ENCODE peak calls at places on chromosomes 16 and 17, in seven cellular contexts. F is right atrium auricular region, J is heart right ventricle, A is heart left ventricle, E is brain microvascular endothelial cell, N is left ventricle myocardium inferior, G is foreskin fibroblast. B is an unnamed sample.

GRCh38 chr17:77409282-77410161 is 268.8 kb downstream of the SEC14L1 start:
- DNase-seq in F (no peak), J (peak; percentile 78), A (peak; percentile 82), E (peak; percentile 24), N (peak; percentile 79), G (peak; percentile 79), B (peak; percentile 28)

GRCh38 chr16:87850009-87851006 is 19.0 kb downstream of the SLC7A5 start:
- DNase-seq in F (no peak), J (peak; percentile 58), A (peak; percentile 44), E (no peak), N (peak; percentile 60), G (no peak), B (no peak)

GRCh38 chr17:75783803-75784472 is 668 bp upstream of the UNK start:
- DNase-seq in F (no peak), J (no peak), A (no peak), E (no peak), N (no peak), G (no peak), B (no peak)

GRCh38 chr17:33049781-33050414 is 58.3 kb downstream of the SPACA3 start:
- DNase-seq in F (peak; percentile 58), J (peak; percentile 50), A (peak; percentile 21), E (peak; percentile 44), N (no peak), G (peak; percentile 21), B (peak; percentile 21)

GRCh38 chr17:69525920-69526841 is 111.7 kb downstream of the MAP2K6 start:
- DNase-seq in F (peak; percentile 64), J (peak; percentile 34), A (peak; percentile 18), E (peak; percentile 52), N (peak; percentile 18), G (peak; percentile 39), B (peak; percentile 56)

GRCh38 chr16:85542548-85542927 is 70.6 kb upstream of the GSE1 start:
- DNase-seq in F (no peak), J (no peak), A (no peak), E (no peak), N (no peak), G (no peak), B (no peak)

GRCh38 chr17:65514541-65514940 is 46.9 kb downstream of the AXIN2 start:
- DNase-seq in F (no peak), J (no peak), A (no peak), E (no peak), N (no peak), G (peak; percentile 45), B (peak; percentile 28)

GRCh38 chr17:83078378-83079339 is 750 bp upstream of the METRNL start:
- DNase-seq in F (no peak), J (no peak), A (no peak), E (no peak), N (no peak), G (no peak), B (no peak)

GRCh38 chr16:14011846-14012245 is 59.3 kb upstream of the MRTFB start:
- DNase-seq in F (no peak), J (no peak), A (no peak), E (no peak), N (no peak), G (no peak), B (no peak)

GRCh38 chr17:75771334-75772281 is 6.6 kb upstream of the GALK1 start:
- DNase-seq in F (no peak), J (no peak), A (no peak), E (no peak), N (no peak), G (no peak), B (no peak)

GRCh38 chr17:20066253-20066652 is 57.1 kb downstream of the SPECC1 start:
- DNase-seq in F (peak; percentile 66), J (peak; percentile 61), A (peak; percentile 62), E (peak; percentile 38), N (peak; percentile 49), G (peak; percentile 60), B (peak; percentile 57)

GRCh38 chr16:49855280-49855821 is 561 bp downstream of the ZNF423 start:
- DNase-seq in F (peak; percentile 78), J (peak; percentile 90), A (peak; percentile 91), E (peak; percentile 36), N (peak; percentile 90), G (peak; percentile 66), B (peak; percentile 40)

GRCh38 chr16:55499281-55499680 is 9.6 kb upstream of the LPCAT2 start:
- DNase-seq in F (peak; percentile 47), J (no peak), A (no peak), E (no peak), N (no peak), G (no peak), B (no peak)

GRCh38 chr17:75584358-75585175 is 3.0 kb upstream of the MYO15B start:
- DNase-seq in F (no peak), J (no peak), A (no peak), E (no peak), N (no peak), G (no peak), B (no peak)

GRCh38 chr17:43219001-43219400 is 7.3 kb downstream of the TMEM106A start:
- DNase-seq in F (peak; percentile 28), J (no peak), A (no peak), E (no peak), N (no peak), G (no peak), B (no peak)

GRCh38 chr16:89720520-89720858 is 209 bp downstream of the VPS9D1 start:
- DNase-seq in F (no peak), J (peak; percentile 44), A (no peak), E (no peak), N (peak; percentile 62), G (no peak), B (no peak)

GRCh38 chr16:86529160-86529559 is 18.8 kb downstream of the FOXF1 start:
- DNase-seq in F (no peak), J (no peak), A (no peak), E (no peak), N (peak; percentile 1), G (peak; percentile 42), B (peak; percentile 50)

GRCh38 chr17:9211133-9211765 is 189.9 kb downstream of the NTN1 start:
- DNase-seq in F (no peak), J (no peak), A (no peak), E (no peak), N (no peak), G (no peak), B (no peak)

GRCh38 chr16:84390131-84390785 is 21.9 kb downstream of the ATP2C2 start:
- DNase-seq in F (no peak), J (no peak), A (no peak), E (no peak), N (no peak), G (no peak), B (no peak)

GRCh38 chr17:20300399-20301037 is 166.8 kb downstream of the LGALS9B start:
- DNase-seq in F (no peak), J (no peak), A (no peak), E (peak; percentile 72), N (no peak), G (no peak), B (peak; percentile 46)

GRCh38 chr17:68955181-68955841 is at the start of gene ABCA8:
- DNase-seq in F (peak; percentile 68), J (peak; percentile 63), A (peak; percentile 38), E (peak; percentile 86), N (no peak), G (peak; percentile 55), B (no peak)

GRCh38 chr16:15498427-15499175 is 64.2 kb downstream of the BMERB1 start:
- DNase-seq in F (no peak), J (no peak), A (no peak), E (no peak), N (no peak), G (peak; percentile 53), B (peak; percentile 28)

GRCh38 chr17:18038861-18039534 is at the start of the genes ATPAF2 and GID4:
- DNase-seq in F (peak; percentile 100), J (peak; percentile 99), A (peak; percentile 99), E (peak; percentile 99), N (peak; percentile 100), G (peak; percentile 100), B (peak; percentile 98)
- TF ChIP-seq CTCF in F (no peak), J (no peak), A (no peak), E (peak; percentile 33), N (no peak), G (no peak), B (peak; percentile 4)

GRCh38 chr17:50426814-50427787 is 1.1 kb downstream of the ACSF2 start:
- DNase-seq in F (peak; percentile 61), J (peak; percentile 20), A (peak; percentile 15), E (peak; percentile 40), N (peak; percentile 17), G (no peak), B (peak; percentile 10)
- TF ChIP-seq CTCF in F (no peak), J (no peak), A (no peak), E (peak; percentile 45), N (no peak), G (no peak), B (peak; percentile 36)

GRCh38 chr17:78981010-78981888 is 1.5 kb upstream of the LGALS3BP start:
- DNase-seq in F (no peak), J (no peak), A (no peak), E (no peak), N (no peak), G (no peak), B (no peak)

GRCh38 chr17:78985395-78985794 is 5.7 kb upstream of the LGALS3BP start:
- DNase-seq in F (no peak), J (no peak), A (no peak), E (no peak), N (no peak), G (no peak), B (no peak)

GRCh38 chr17:78988152-78988551 is 8.4 kb upstream of the LGALS3BP start:
- DNase-seq in F (no peak), J (no peak), A (no peak), E (no peak), N (peak; percentile 4), G (no peak), B (no peak)

GRCh38 chr17:78990349-78991016 is 10.8 kb upstream of the LGALS3BP start:
- DNase-seq in F (no peak), J (no peak), A (no peak), E (no peak), N (peak; percentile 27), G (no peak), B (no peak)

DNA sequence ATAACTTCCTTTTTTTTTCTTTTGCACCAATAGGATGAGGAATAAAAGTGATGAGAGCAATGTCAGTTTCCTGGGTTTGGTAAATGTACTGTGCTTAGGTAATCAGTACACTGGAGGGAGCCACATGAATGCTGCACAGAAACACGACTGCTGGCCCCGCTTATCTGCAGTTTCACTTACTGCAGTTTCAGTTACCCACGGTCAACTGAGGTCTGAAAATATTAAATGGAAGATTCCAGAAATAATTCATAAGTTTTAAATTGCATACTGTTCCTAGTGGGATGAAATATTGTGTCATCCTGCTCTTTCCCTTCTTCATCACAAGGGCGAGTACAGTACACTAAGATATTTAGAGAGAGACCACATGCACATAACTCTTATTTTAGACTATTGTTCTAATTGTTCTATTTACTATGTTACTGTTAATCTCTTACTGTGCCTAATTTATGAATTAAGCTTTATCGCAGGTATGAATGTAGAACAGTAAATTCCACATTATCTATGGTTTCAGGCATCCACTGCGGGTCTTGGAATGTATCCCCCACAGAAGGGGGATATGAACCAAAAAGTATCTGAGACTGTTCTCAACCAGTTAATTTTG is 6.4 kb upstream of the LGALS3BP start:
- DNase-seq in F (peak; percentile 74), J (peak; percentile 53), A (no peak), E (peak; percentile 47), N (no peak), G (no peak), B (peak; percentile 30)
- TF ChIP-seq CTCF in F (peak; percentile 62), J (no peak), A (peak; percentile 46), E (peak; percentile 49), N (peak; percentile 61), G (peak; percentile 2), B (peak; percentile 46)

DNA sequence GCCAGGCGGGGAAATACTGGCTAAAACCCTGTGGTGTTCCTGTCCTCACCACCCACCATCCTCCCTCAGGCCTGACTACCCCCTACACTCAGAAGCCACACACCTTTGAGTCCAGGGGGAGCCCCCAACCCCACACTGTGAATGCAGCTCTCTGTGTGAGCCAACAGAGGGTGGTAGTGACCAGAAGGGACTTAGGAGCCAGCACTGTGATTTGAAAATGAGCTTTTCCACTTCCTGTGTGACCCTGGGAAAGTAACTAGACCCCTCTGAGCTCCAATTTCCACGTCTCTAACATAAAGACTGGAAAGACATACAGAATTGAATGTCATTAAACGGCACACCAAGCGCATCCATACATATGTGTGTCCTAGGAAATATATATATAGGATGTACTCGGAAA is 58.7 kb downstream of the SDK2 start:
- DNase-seq in F (no peak), J (no peak), A (no peak), E (no peak), N (no peak), G (no peak), B (no peak)
- TF ChIP-seq CTCF in F (no peak), J (no peak), A (no peak), E (no peak), N (no peak), G (no peak), B (no peak)

B was measured in HFFc6.